ENCODE peak calls at places on chromosomes 12 and 14, in six cellular contexts. B, K, C, P, U and A are unnamed samples.
A peak's percentile ranks its signal among the peaks of the same experiment; 100 is the strongest.

GRCh38 chr14:53951661-53952265 is 4.9 kb downstream of the BMP4 start:
- DNase-seq in C (no peak), B (peak; percentile 58), U (no peak), P (no peak), K (no peak), A (no peak)

GRCh38 chr14:90034156-90034555 is 27.6 kb upstream of the KCNK13 start:
- DNase-seq in K (no peak), P (no peak), B (no peak), U (no peak), C (no peak), A (no peak)

GRCh38 chr12:82627799-82628198 is 58.9 kb upstream of the TMTC2 start:
- DNase-seq in P (peak; percentile 26), B (peak; percentile 51), K (peak; percentile 29), U (peak; percentile 48), C (peak; percentile 19), A (no peak)

GRCh38 chr12:108804361-108804949 is 52.9 kb downstream of the SSH1 start:
- DNase-seq in K (peak; percentile 59), P (no peak), U (no peak), C (no peak), B (peak; percentile 95), A (no peak)

GRCh38 chr12:89040146-89040964 is 311.9 kb downstream of the DUSP6 start:
- DNase-seq in U (no peak), K (peak; percentile 15), B (no peak), C (peak; percentile 28), P (no peak), A (no peak)

GRCh38 chr14:22845821-22846625 is 9.6 kb downstream of the MMP14 start:
- DNase-seq in C (no peak), K (no peak), B (no peak), P (no peak), U (no peak), A (no peak)

GRCh38 chr14:54681819-54682261 is 114.9 kb downstream of the SAMD4A start:
- DNase-seq in B (peak; percentile 32), C (peak; percentile 84), U (no peak), P (no peak), K (peak; percentile 80), A (no peak)

GRCh38 chr14:80095623-80096022 is 115.7 kb downstream of the DIO2 start:
- DNase-seq in K (peak; percentile 93), U (peak; percentile 59), B (peak; percentile 61), C (peak; percentile 27), P (no peak), A (no peak)

GRCh38 chr12:105257321-105257728 is 21.4 kb upstream of the APPL2 start:
- DNase-seq in U (peak; percentile 61), B (peak; percentile 87), K (peak; percentile 87), P (no peak), C (peak; percentile 94), A (no peak)

GRCh38 chr12:125193798-125194562 is 128.7 kb downstream of the AACS start:
- DNase-seq in B (peak; percentile 80), P (no peak), C (peak; percentile 78), K (peak; percentile 3), U (no peak), A (no peak)

GRCh38 chr12:15322164-15323054 is at the start of gene PTPRO:
- DNase-seq in U (peak; percentile 55), P (no peak), B (peak; percentile 56), C (peak; percentile 19), K (no peak), A (peak; percentile 28)

GRCh38 chr14:75223664-75224154 is 47.3 kb upstream of the TMED10 start:
- DNase-seq in U (no peak), P (no peak), B (peak; percentile 39), K (peak; percentile 26), C (peak; percentile 33), A (peak; percentile 21)

GRCh38 chr14:32472512-32473472 is 143.7 kb downstream of the AKAP6 start:
- DNase-seq in B (peak; percentile 58), P (no peak), K (peak; percentile 67), C (peak; percentile 10), U (peak; percentile 60), A (peak; percentile 1)

GRCh38 chr14:86912689-86913088 is 1080.3 kb downstream of the GALC start:
- DNase-seq in B (no peak), C (no peak), P (no peak), U (no peak), K (no peak), A (no peak)

GRCh38 chr12:102869571-102869970 is 47.5 kb downstream of the PAH start:
- DNase-seq in C (no peak), B (no peak), K (no peak), U (no peak), P (no peak), A (no peak)

GRCh38 chr12:100163416-100164152 is 20.9 kb upstream of the BLTP3B start:
- DNase-seq in U (peak; percentile 59), P (peak; percentile 64), B (peak; percentile 79), K (peak; percentile 48), C (peak; percentile 74), A (peak; percentile 57)

GRCh38 chr12:115132906-115133305 is 448.9 kb upstream of the TBX3 start:
- DNase-seq in B (no peak), U (no peak), C (no peak), K (no peak), P (no peak), A (no peak)

GRCh38 chr12:28998662-28999120 is 150.4 kb upstream of the FAR2 start:
- DNase-seq in C (peak; percentile 9), K (no peak), P (no peak), B (peak; percentile 80), U (peak; percentile 13), A (no peak)

GRCh38 chr12:64714551-64714968 is 44.6 kb downstream of the GNS start:
- DNase-seq in P (no peak), K (no peak), C (no peak), B (no peak), U (no peak), A (no peak)

GRCh38 chr14:47194051-47194450 is 481.4 kb downstream of the MDGA2 start:
- DNase-seq in B (no peak), P (no peak), K (no peak), C (no peak), U (no peak), A (no peak)

GRCh38 chr12:89225401-89225800 is 126.9 kb downstream of the DUSP6 start:
- DNase-seq in K (peak; percentile 58), U (no peak), B (peak; percentile 75), P (peak; percentile 81), C (peak; percentile 92), A (no peak)